ENCODE peak calls at places on chromosomes 1 and 21, in nine cellular contexts. M is coronary artery, P is glutamatergic neuron, C is left ventricle myocardium inferior, L is omental fat pad, G is OCI-LY7, J is IMR-90, E is cardiac muscle cell, I is choroid plexus epithelial cell. U is an unnamed sample.

GRCh38 chr1:230215049-230215448 is 148.0 kb downstream of the GALNT2 start:
- DNase-seq in C (peak), J (peak), L (no peak), E (peak), G (no peak), M (no peak), I (peak), P (peak), U (no peak)

GRCh38 chr1:193520472-193520871 is 334.1 kb upstream of the B3GALT2 start:
- DNase-seq in M (no peak), J (no peak), E (no peak), G (no peak), P (no peak), L (no peak), C (no peak), I (peak), U (no peak)

GRCh38 chr1:53686371-53687267 is 52.3 kb downstream of the GLIS1 start:
- DNase-seq in E (peak), J (peak), P (no peak), G (no peak), L (no peak), C (no peak), M (no peak), I (peak), U (no peak)

GRCh38 chr1:167995038-167995437 is 58.2 kb upstream of the MPC2 start:
- DNase-seq in C (no peak), M (no peak), P (no peak), J (peak), L (no peak), E (no peak), I (no peak), G (no peak), U (no peak)

GRCh38 chr1:169012416-169012815 is 94.1 kb upstream of the ATP1B1 start:
- DNase-seq in J (no peak), C (no peak), I (no peak), E (no peak), M (no peak), G (no peak), L (no peak), P (no peak), U (no peak)

GRCh38 chr21:44497641-44498243 is 42.3 kb downstream of the KRTAP10-1 start:
- DNase-seq in P (no peak), M (no peak), J (no peak), C (no peak), I (no peak), L (no peak), E (peak), G (no peak), U (no peak)

GRCh38 chr1:114154146-114154962 is 685 bp upstream of the SYT6 start:
- DNase-seq in L (no peak), M (no peak), G (no peak), E (peak), P (peak), J (no peak), C (no peak), I (peak), U (peak)

GRCh38 chr21:44801468-44802395 is at the start of gene UBE2G2:
- DNase-seq in I (peak), P (peak), L (peak), E (peak), C (peak), M (no peak), J (peak), G (peak), U (peak)

GRCh38 chr1:6596886-6597776 is 5.5 kb downstream of the KLHL21 start:
- DNase-seq in C (no peak), E (no peak), L (no peak), P (no peak), J (no peak), I (no peak), M (no peak), G (no peak), U (no peak)

GRCh38 chr1:201850053-201850397 is 21.1 kb downstream of the IPO9 start:
- DNase-seq in M (no peak), L (no peak), G (no peak), P (no peak), J (peak), C (peak), I (peak), E (peak), U (no peak)

GRCh38 chr1:154276797-154277196 is 4.4 kb downstream of the HAX1 start:
- DNase-seq in G (peak), E (peak), C (no peak), J (no peak), M (no peak), I (no peak), P (peak), L (no peak), U (no peak)

GRCh38 chr21:32334980-32335471 is 36.4 kb downstream of the MRAP start:
- DNase-seq in E (no peak), J (no peak), L (no peak), M (no peak), G (no peak), I (no peak), P (peak), C (no peak), U (no peak)

GRCh38 chr1:179550753-179551682 is 24.7 kb downstream of the NPHS2 start:
- DNase-seq in G (no peak), I (peak), M (no peak), C (no peak), P (no peak), L (no peak), J (peak), E (peak), U (no peak)

GRCh38 chr1:53025034-53025777 is 36.8 kb upstream of the PODN start:
- DNase-seq in G (no peak), I (peak), L (no peak), E (peak), C (peak), P (peak), J (peak), M (peak), U (no peak)

GRCh38 chr1:115246526-115246925 is 91.5 kb downstream of the NGF start:
- DNase-seq in P (no peak), G (no peak), J (peak), L (no peak), E (no peak), I (no peak), C (no peak), M (no peak), U (no peak)

GRCh38 chr1:46517010-46517600 is 27.5 kb downstream of the DMBX1 start:
- DNase-seq in C (no peak), L (no peak), J (no peak), P (no peak), M (no peak), I (no peak), E (no peak), G (no peak), U (no peak)

GRCh38 chr1:179314928-179315327 is 21.3 kb downstream of the SOAT1 start:
- DNase-seq in J (peak), P (no peak), M (no peak), L (no peak), G (no peak), I (no peak), C (no peak), E (peak), U (no peak)

GRCh38 chr1:41913025-41913424 is 5.7 kb downstream of the HIVEP3 start:
- DNase-seq in G (no peak), M (no peak), I (no peak), C (no peak), P (no peak), J (no peak), E (no peak), L (no peak), U (no peak)

GRCh38 chr1:167997037-167997575 is 60.2 kb upstream of the MPC2 start:
- DNase-seq in J (no peak), P (no peak), M (no peak), E (no peak), G (no peak), C (no peak), I (no peak), L (no peak), U (no peak)

GRCh38 chr1:52635321-52636089 is 2.5 kb downstream of the SHISAL2A start:
- DNase-seq in L (no peak), J (no peak), E (no peak), C (no peak), I (no peak), P (no peak), G (no peak), M (no peak), U (no peak)

GRCh38 chr21:35652196-35652595 is 408.1 kb downstream of the SETD4 start:
- DNase-seq in G (no peak), I (no peak), M (no peak), P (no peak), J (no peak), E (no peak), L (no peak), C (no peak), U (no peak)

GRCh38 chr1:80639777-80640533 is 1160.8 kb upstream of the ADGRL2 start:
- DNase-seq in E (no peak), I (no peak), P (no peak), C (no peak), G (peak), M (no peak), J (no peak), L (no peak), U (no peak)

GRCh38 chr1:10866314-10867091 is 70.1 kb upstream of the CASZ1 start:
- DNase-seq in P (peak), E (peak), G (peak), C (no peak), M (no peak), J (peak), L (no peak), I (peak), U (peak)

GRCh38 chr1:246709196-246709595 is 15.0 kb upstream of the SCCPDH start:
- DNase-seq in E (no peak), L (no peak), C (no peak), P (no peak), I (no peak), J (no peak), G (no peak), M (no peak), U (no peak)

GRCh38 chr1:241181471-241181870 is 175.5 kb downstream of the RGS7 start:
- DNase-seq in M (no peak), L (no peak), C (no peak), E (no peak), J (no peak), I (no peak), P (no peak), G (no peak), U (no peak)

DNA sequence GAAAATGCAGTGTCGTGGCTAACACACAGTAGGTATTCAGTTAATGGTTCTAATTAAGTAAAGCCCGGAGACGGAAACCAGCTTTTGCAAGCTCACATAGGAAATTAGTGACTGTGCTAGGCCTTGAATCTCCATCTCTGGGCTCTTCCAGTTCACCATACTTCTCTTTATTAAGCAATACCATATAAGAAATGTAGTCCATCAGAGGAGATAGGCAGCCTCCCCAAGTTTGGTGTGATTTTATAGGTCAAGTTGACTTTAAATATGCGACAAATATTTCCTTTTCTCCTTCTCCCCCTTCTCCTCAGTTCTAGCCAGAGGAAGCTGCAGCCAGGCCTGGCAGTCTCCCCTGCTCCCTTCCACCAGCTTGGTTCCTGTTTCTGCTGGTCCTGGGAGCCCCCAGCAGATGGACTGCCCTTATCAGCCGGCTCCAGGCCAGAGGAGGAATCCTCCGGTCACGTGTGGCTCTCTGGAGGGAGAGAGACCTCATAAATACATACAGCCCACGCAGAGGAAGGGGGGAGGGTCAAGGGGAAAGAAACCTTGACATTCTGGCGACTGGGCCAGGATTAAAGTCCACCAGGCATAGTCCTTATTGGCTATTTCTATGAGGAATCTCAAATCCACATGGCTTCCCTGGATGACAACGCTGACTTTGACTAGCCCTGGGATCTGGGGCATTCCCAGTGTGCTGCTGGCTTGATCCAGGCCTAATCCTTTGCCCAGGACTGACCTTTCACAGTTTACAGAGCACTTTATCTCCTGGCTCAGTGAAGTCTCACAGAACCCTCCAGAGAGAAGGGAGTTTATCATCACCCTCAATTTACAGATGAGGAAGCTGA is 115.1 kb upstream of the JUN start:
- DNase-seq in G (no peak), M (no peak), P (peak), J (peak), I (peak), C (peak), L (no peak), E (peak), U (no peak)
- TF ChIP-seq CTCF in G (no peak), M (no peak), P (no peak), J (no peak), I (peak), C (peak), L (no peak), E (no peak), U (no peak)

DNA sequence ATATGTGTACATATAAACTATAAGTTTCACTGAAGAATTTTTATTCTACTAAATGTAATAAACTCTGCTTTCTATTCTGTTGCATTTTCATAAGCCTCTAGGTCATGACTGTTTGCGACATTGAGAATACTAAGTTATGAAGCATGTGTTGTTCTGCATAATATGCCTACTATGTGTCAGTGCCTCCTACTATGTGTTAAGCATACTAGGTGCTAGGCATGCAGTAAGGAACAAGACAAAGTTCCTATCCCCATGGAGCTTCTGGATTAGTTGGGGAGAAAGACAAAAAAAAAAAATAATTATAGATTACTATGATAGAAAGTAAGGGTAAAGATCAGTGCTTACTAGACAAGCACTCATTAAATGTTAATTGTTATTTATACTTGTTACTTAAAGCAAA is 1.3 kb downstream of the SDCCAG8 start:
- DNase-seq in I (no peak), C (no peak), M (no peak), P (no peak), G (no peak), L (no peak), E (no peak), J (no peak), U (no peak)
- TF ChIP-seq CTCF in I (no peak), C (no peak), M (no peak), P (no peak), G (no peak), L (no peak), E (no peak), J (no peak), U (no peak)

GRCh38 chr1:869499-870244 is 54.1 kb upstream of the SAMD11 start:
- DNase-seq in G (peak), C (peak), L (peak), M (no peak), E (peak), J (peak), I (peak), P (peak), U (peak)
- TF ChIP-seq CTCF in G (peak), C (peak), L (peak), M (peak), E (peak), J (peak), I (peak), P (peak), U (peak)

DNA sequence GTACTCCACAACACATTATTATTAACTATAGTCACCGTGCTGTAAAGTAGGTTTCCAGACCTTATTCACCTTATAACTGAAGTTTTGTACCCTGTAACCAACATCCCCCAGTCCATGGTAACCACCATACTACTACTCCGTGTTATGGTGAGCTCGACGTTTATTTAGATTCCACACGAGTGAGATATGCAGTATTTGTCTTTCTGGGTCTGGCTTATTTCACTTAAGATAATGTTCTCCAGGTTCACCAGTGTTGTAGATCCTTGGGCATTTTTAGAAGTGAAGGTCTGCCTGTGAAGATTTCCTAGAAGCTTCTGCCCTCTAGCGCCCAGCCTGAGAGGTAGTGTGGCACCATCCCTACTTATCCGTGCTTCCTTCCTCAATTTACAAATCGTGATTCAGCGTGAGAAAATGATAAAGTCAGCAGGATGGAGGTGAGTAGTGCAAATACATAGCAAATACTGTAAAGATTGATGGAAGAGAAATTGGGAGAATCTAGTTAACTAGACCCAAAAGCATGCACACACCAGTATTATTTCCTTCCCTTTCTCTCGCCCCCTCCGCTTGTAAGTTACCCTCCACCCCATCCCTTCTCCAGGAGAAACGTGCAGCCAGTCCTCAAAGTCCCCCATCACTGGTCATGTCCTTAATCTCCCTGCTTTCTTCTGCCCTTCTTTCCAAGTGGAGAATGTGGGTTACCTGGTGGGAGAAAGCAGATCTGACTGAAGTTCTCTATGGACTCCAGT is 36.0 kb upstream of the DISC1 start:
- DNase-seq in G (peak), E (peak), I (peak), C (peak), P (peak), L (no peak), M (no peak), J (peak), U (peak)
- TF ChIP-seq CTCF in G (peak), E (peak), I (peak), C (peak), P (peak), L (no peak), M (peak), J (peak), U (peak)

DNA sequence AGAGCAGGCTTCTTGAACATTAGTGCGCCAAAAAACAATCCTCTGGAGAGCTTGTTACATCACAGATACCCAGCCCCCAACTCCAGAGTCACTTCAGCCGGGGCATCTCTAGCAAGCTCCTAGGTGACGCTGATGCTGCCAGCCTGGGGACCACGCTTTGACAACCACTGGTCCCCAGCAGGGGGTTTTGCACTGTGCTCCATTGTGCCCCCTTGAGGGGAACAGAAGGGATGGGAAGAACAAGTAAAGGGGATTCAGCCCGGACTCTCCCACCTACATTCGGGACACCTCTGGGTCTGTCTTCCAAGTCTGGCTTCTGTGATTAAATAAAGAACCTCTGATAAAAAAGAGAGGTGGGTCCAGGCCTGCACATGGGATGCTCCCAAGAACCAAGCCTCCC is 60.4 kb downstream of the ATP5PO start:
- DNase-seq in E (no peak), M (no peak), L (no peak), J (no peak), G (peak), I (no peak), C (no peak), P (no peak), U (no peak)
- TF ChIP-seq CTCF in E (peak), M (no peak), L (no peak), J (no peak), G (peak), I (peak), C (no peak), P (no peak), U (peak)

GRCh38 chr1:27719286-27720251 is 6.2 kb upstream of the FAM76A start:
- DNase-seq in G (peak), I (peak), M (no peak), P (no peak), J (peak), C (no peak), L (no peak), E (peak), U (no peak)
- TF ChIP-seq CTCF in G (peak), I (peak), M (no peak), P (peak), J (peak), C (no peak), L (no peak), E (peak), U (peak)